ENCODE peak calls at places on chromosomes 6 and 20, in four cellular contexts. P, X, B and K are unnamed samples.

GRCh38 chr6:41358503-41358902 is 23.1 kb downstream of the NCR2 start:
- DNase-seq in X (no peak), B (no peak), P (no peak), K (no peak)

GRCh38 chr6:160269122-160269521 is 10.5 kb upstream of the SLC22A2 start:
- DNase-seq in P (no peak), B (no peak), X (no peak), K (no peak)

GRCh38 chr20:50026746-50027575 is 44.2 kb downstream of the SNAI1 start:
- DNase-seq in P (no peak), B (no peak), X (no peak), K (no peak)

GRCh38 chr20:34984756-34985261 is 29.1 kb downstream of the MYH7B start:
- DNase-seq in X (no peak), B (no peak), P (no peak), K (no peak)

GRCh38 chr20:51510169-51510568 is 32.4 kb downstream of the NFATC2 start:
- DNase-seq in B (no peak), P (no peak), X (no peak), K (no peak)

GRCh38 chr6:82917346-82918064 is 148.1 kb downstream of the UBE3D start:
- DNase-seq in B (no peak), P (no peak), X (no peak), K (no peak)

GRCh38 chr20:19288061-19288460 is 75.6 kb downstream of the SLC24A3 start:
- DNase-seq in X (no peak), B (no peak), P (no peak), K (no peak)

GRCh38 chr6:48147101-48147500 is 36.1 kb upstream of the PTCHD4 start:
- DNase-seq in X (no peak), B (no peak), P (no peak), K (no peak)

GRCh38 chr6:157169656-157170055 is 153.7 kb downstream of the TMEM242 start:
- DNase-seq in P (no peak), B (no peak), X (no peak), K (no peak)

GRCh38 chr6:144195671-144196070 is 45.4 kb downstream of the STX11 start:
- DNase-seq in P (no peak), B (no peak), X (no peak), K (no peak)

GRCh38 chr6:140002406-140003022 is 628.1 kb upstream of the CITED2 start:
- DNase-seq in X (no peak), P (no peak), B (no peak), K (no peak)

GRCh38 chr20:20192366-20192765 is 140.0 kb downstream of the CFAP61 start:
- DNase-seq in P (no peak), X (no peak), B (no peak), K (no peak)

GRCh38 chr6:117288083-117288715 is 22.8 kb downstream of the VGLL2 start:
- DNase-seq in X (no peak), P (no peak), B (no peak), K (no peak)

GRCh38 chr6:143745160-143746133 is 67.7 kb downstream of the PHACTR2 start:
- DNase-seq in P (peak), B (no peak), X (no peak), K (peak)

GRCh38 chr6:3324262-3324942 is 65.7 kb downstream of the PSMG4 start:
- DNase-seq in X (no peak), P (peak), B (peak), K (peak)

GRCh38 chr20:39853664-39854063 is 835.4 kb downstream of the MAFB start:
- DNase-seq in B (no peak), X (peak), P (no peak), K (no peak)

GRCh38 chr6:130183271-130184222 is 39.2 kb downstream of the SAMD3 start:
- DNase-seq in X (no peak), P (no peak), B (no peak), K (no peak)

GRCh38 chr6:13767121-13767794 is 47.1 kb downstream of the MCUR1 start:
- DNase-seq in B (no peak), X (no peak), P (no peak), K (no peak)

GRCh38 chr20:44643596-44644383 is 7.7 kb downstream of the ADA start:
- DNase-seq in X (peak), B (no peak), P (peak), K (peak)
- TF ChIP-seq RNF2 in X (no peak), B (no peak), P (no peak), K (no peak)

GRCh38 chr20:33878583-33878982 is 67.4 kb downstream of the CHMP4B start:
- DNase-seq in P (no peak), X (no peak), B (no peak), K (no peak)
- TF ChIP-seq HDAC2 in P (no peak), X (no peak), B (no peak), K (no peak)

DNA sequence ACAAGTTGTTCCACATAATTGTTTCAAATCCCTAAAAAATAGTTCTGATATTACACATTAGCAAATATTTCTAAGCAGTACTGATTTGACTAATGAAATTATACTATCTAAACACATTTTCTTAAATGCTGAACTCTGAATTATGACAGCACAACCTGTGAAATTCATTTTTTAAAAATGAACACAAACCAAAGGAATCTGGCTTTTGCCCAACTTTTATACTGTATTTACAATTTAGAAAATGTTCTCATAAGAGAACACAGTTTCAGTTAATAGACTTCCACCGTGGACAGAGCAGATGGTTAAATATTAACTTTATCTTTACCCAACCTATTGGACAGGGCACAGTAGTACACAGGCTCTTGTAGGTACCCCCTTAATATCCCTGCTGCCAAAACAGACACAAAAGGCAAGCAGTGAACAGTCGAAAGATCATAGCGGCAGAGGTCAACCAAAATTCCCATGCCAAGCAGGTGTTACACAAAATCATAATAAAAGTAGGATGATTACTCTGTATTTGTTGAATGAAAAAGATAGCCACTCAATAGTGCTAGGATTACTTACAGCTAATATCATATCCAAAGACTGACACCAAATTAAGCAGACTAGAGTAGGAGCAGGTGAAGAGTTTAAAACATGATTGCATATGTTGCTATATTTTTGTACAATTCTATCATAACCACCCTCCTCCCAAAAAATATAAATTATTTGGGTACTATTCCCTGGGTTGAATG is 122.4 kb downstream of the RNGTT start:
- DNase-seq in P (peak), B (no peak), X (no peak), K (no peak)
- TF ChIP-seq RNF2 in P (no peak), B (no peak), X (no peak), K (no peak)

DNA sequence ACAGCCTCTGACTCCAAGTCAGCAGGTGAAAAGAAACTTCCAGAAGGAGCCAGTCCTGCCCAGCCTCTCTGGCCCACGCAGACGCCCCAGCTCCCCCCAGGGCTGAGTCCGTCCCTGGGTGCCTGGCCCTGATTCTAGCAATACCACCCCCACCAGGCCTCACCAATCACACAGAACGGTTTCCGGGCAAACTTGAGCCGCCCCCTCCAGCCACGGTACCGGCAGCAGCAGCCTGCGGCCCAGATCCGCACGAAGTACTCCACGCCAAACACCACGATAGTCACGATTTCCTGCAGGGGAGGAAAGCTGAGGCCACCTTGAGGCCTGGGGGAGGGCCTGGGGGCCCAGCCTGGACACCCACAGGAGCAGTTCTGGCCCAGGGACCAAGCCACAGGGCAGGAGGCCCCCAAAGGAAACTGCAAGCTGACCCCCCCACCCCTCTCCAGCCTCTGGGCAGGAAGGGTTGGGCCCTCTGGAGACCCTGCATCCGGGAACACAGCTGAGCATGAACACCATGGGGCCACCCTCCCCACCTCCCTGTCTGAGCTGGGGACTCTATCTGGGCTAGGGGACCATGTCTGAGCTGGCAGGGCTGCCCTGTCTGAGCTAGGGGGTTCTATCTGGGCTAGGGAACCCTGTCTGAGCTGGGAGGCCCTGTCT is 27.2 kb downstream of the KCNQ2 start:
- DNase-seq in X (no peak), P (no peak), B (no peak), K (no peak)
- TF ChIP-seq HDAC2 in X (no peak), P (no peak), B (no peak), K (no peak)

GRCh38 chr20:36507746-36508145 is 33.6 kb upstream of the MYL9 start:
- DNase-seq in P (no peak), B (no peak), X (no peak), K (no peak)
- TF ChIP-seq RNF2 in P (no peak), B (no peak), X (no peak), K (no peak)